ENCODE peak calls at places on chromosome 19, in six cellular contexts. G is GM12878, D is HCT116, Z is HepG2, S is K562, J is upper lobe of left lung. R is an unnamed sample.

GRCh38 chr19:44728178-44728577 is 20.3 kb upstream of the BCL3 start:
- ATAC-seq in G (no peak), D (no peak), Z (no peak), S (no peak), J (no peak), R (no peak)

GRCh38 chr19:15296841-15297415 is 35.4 kb downstream of the BRD4 start:
- ATAC-seq in G (no peak), D (no peak), Z (peak), S (no peak), J (peak), R (no peak)

GRCh38 chr19:40623403-40624239 is 22.5 kb downstream of the LTBP4 start:
- ATAC-seq in G (peak), D (peak), Z (peak), S (peak), J (no peak), R (peak)

GRCh38 chr19:1832046-1832663 is 16.1 kb downstream of the REXO1 start:
- ATAC-seq in G (no peak), D (no peak), Z (no peak), S (no peak), J (no peak), R (no peak)

GRCh38 chr19:45136507-45137178 is 24.1 kb downstream of the NKPD1 start:
- ATAC-seq in G (peak), D (no peak), Z (peak), S (peak), J (no peak), R (no peak)

GRCh38 chr19:50563597-50563996 is 4.6 kb downstream of the LRRC4B start:
- ATAC-seq in G (no peak), D (no peak), Z (no peak), S (no peak), J (no peak), R (no peak)

GRCh38 chr19:13841339-13842293 is 35.3 kb upstream of the NANOS3 start:
- ATAC-seq in G (no peak), D (no peak), Z (no peak), S (peak), J (peak), R (no peak)

GRCh38 chr19:947707-948533 is 22.1 kb downstream of the ARID3A start:
- ATAC-seq in G (peak), D (no peak), Z (no peak), S (no peak), J (peak), R (peak)

GRCh38 chr19:23415034-23415433 is 19.8 kb upstream of the ZNF91 start:
- ATAC-seq in G (no peak), D (no peak), Z (no peak), S (no peak), J (no peak), R (no peak)

GRCh38 chr19:355134-355533 is 10.5 kb upstream of the MIER2 start:
- ATAC-seq in G (no peak), D (no peak), Z (no peak), S (no peak), J (no peak), R (no peak)

GRCh38 chr19:13190781-13191540 is 40.8 kb downstream of the IER2 start:
- ATAC-seq in G (no peak), D (peak), Z (peak), S (peak), J (no peak), R (no peak)

GRCh38 chr19:16338470-16339360 is 14.1 kb downstream of the KLF2 start:
- ATAC-seq in G (peak), D (peak), Z (peak), S (no peak), J (peak), R (peak)

GRCh38 chr19:311813-312261 is 20.6 kb upstream of the PLPP2 start:
- ATAC-seq in G (no peak), D (no peak), Z (no peak), S (no peak), J (no peak), R (no peak)

GRCh38 chr19:44640518-44640917 is 3.2 kb upstream of the PVR start:
- ATAC-seq in G (no peak), D (no peak), Z (no peak), S (no peak), J (no peak), R (no peak)

GRCh38 chr19:3969435-3970312 is 1.2 kb downstream of the DAPK3 start:
- ATAC-seq in G (no peak), D (peak), Z (peak), S (peak), J (no peak), R (no peak)

GRCh38 chr19:7257148-7258041 is 36.8 kb downstream of the INSR start:
- ATAC-seq in G (no peak), D (peak), Z (no peak), S (peak), J (no peak), R (peak)

GRCh38 chr19:17128820-17129219 is 53.2 kb downstream of the MYO9B start:
- ATAC-seq in G (no peak), D (no peak), Z (no peak), S (no peak), J (no peak), R (no peak)

GRCh38 chr19:49441960-49442350 is 628 bp upstream of the SLC17A7 start:
- ATAC-seq in G (no peak), D (no peak), Z (no peak), S (no peak), J (no peak), R (no peak)

GRCh38 chr19:38425810-38426466 is at the start of gene RASGRP4:
- ATAC-seq in G (peak), D (no peak), Z (no peak), S (peak), J (peak), R (no peak)

GRCh38 chr19:29247912-29248311 is 35.0 kb upstream of the UQCRFS1 start:
- ATAC-seq in G (no peak), D (no peak), Z (peak), S (peak), J (peak), R (no peak)

GRCh38 chr19:41932259-41933130 is 4.2 kb upstream of the ERFL start:
- ATAC-seq in G (no peak), D (no peak), Z (no peak), S (no peak), J (peak), R (no peak)

GRCh38 chr19:3335431-3336350 is 30.7 kb upstream of the NFIC start:
- ATAC-seq in G (no peak), D (no peak), Z (peak), S (peak), J (no peak), R (peak)

GRCh38 chr19:5054551-5055456 is 85.9 kb downstream of the KDM4B start:
- ATAC-seq in G (no peak), D (no peak), Z (no peak), S (no peak), J (no peak), R (no peak)

GRCh38 chr19:31261019-31261595 is 88.1 kb downstream of the TSHZ3 start:
- ATAC-seq in G (no peak), D (no peak), Z (no peak), S (no peak), J (no peak), R (no peak)

GRCh38 chr19:30719189-30719990 is 347.2 kb downstream of the ZNF536 start:
- ATAC-seq in G (no peak), D (no peak), Z (peak), S (peak), J (peak), R (peak)

GRCh38 chr19:2300533-2300932 is 7.4 kb downstream of the LINGO3 start:
- ATAC-seq in G (no peak), D (no peak), Z (no peak), S (no peak), J (no peak), R (no peak)

GRCh38 chr19:36150586-36150985 is 1.7 kb downstream of the COX7A1 start:
- ATAC-seq in G (no peak), D (no peak), Z (no peak), S (no peak), J (no peak), R (no peak)

GRCh38 chr19:36152886-36153525 is 759 bp upstream of the COX7A1 start:
- ATAC-seq in G (no peak), D (no peak), Z (no peak), S (no peak), J (no peak), R (peak)

GRCh38 chr19:36149673-36150406 is 2.4 kb downstream of the COX7A1 start:
- ATAC-seq in G (no peak), D (no peak), Z (peak), S (no peak), J (no peak), R (no peak)

GRCh38 chr19:36152061-36152885 is at the start of gene COX7A1:
- ATAC-seq in G (no peak), D (peak), Z (no peak), S (peak), J (peak), R (peak)

DNA sequence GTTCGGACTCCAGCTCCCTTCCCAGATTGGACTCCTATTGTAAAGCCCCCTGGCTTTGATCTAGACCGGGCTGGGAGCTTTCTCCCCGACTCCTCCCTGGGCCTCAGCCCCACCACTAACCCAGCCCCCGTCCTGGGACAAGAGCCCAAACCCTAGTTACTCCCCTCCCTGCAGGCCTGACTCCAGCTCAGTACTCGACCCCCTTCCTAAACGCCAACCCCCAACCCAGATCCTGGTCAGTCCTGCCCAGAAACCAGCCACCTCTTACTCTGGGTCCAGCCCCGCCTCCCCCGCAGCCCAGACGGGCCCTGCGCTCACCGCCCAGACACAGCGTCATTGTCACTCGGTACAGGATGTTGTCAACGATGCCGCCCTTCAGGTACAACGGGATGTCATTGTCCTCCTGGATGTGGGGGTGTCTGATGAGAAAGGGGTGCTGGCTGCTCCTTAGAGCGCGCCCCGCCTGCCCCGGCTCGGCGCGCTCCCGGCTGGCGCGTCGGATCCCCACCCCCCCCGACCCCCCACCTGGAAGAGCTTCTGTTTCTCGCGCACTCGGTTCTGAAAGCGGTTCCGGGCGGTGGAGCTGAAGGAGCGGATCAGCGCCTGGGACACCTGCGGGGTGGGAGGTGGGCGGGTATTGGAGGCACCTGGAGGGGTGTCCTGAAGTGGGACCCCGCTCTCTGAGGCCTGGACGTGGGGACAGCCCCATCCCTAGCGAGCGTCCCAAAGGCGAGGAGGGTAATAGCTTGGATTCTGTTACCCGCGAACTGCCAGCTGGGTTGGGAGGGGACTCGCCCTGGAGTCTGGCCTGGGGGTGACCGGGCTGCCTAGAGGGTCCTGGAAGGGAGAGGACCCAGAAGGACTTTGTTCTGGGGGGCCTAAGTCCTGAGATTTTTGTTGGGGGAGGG is 849 bp downstream of the COX7A1 start:
- ATAC-seq in G (no peak), D (no peak), Z (no peak), S (peak), J (peak), R (peak)
- TF ChIP-seq POLR2A in G (peak), D (no peak), Z (no peak), S (no peak), J (no peak), R (peak)

GRCh38 chr19:46720516-46721239 is 3.8 kb upstream of the PRKD2 start:
- ATAC-seq in G (no peak), D (no peak), Z (no peak), S (no peak), J (no peak), R (no peak)
- TF ChIP-seq POLR2AphosphoS5 in G (no peak), D (no peak), Z (no peak), S (no peak), J (no peak), R (no peak)

GRCh38 chr19:46931197-46931596 is 70.4 kb downstream of the ARHGAP35 start:
- ATAC-seq in G (no peak), D (no peak), Z (no peak), S (no peak), J (no peak), R (no peak)
- TF ChIP-seq POLR2A in G (no peak), D (no peak), Z (no peak), S (no peak), J (no peak), R (no peak)

GRCh38 chr19:55160128-55160985 is 2.8 kb upstream of the TNNI3 start:
- ATAC-seq in G (peak), D (peak), Z (peak), S (peak), J (peak), R (peak)

GRCh38 chr19:55160986-55161365 is 3.4 kb upstream of the TNNI3 start:
- ATAC-seq in G (no peak), D (no peak), Z (no peak), S (no peak), J (no peak), R (no peak)

GRCh38 chr19:55157064-55157908 is at the start of gene TNNI3:
- ATAC-seq in G (no peak), D (no peak), Z (no peak), S (no peak), J (peak), R (no peak)

GRCh38 chr19:55158423-55158822 is 891 bp upstream of the TNNI3 start:
- ATAC-seq in G (no peak), D (no peak), Z (no peak), S (peak), J (no peak), R (no peak)

GRCh38 chr19:55158848-55159793 is 1.6 kb upstream of the TNNI3 start:
- ATAC-seq in G (no peak), D (peak), Z (no peak), S (peak), J (no peak), R (peak)
- TF ChIP-seq POLR2AphosphoS5 in G (no peak), D (peak), Z (no peak), S (peak), J (no peak), R (no peak)